ENCODE peak calls at places on chromosomes 1 and 21, in six cellular contexts. R is A549, F is HepG2, J is K562, V is NB4, Y is GM12878. P is an unnamed sample.

GRCh38 chr1:2547210-2548067 is 8.7 kb upstream of the TNFRSF14 start:
- DNase-seq in J (no peak), F (no peak), R (no peak), Y (no peak), V (peak; percentile 59), P (no peak)

GRCh38 chr21:38520511-38520910 is 22.2 kb upstream of the ERG start:
- DNase-seq in Y (no peak), R (no peak), F (no peak), V (peak; percentile 11), J (no peak), P (no peak)

GRCh38 chr1:234856719-234857310 is 246.8 kb upstream of the IRF2BP2 start:
- DNase-seq in R (no peak), V (no peak), Y (no peak), F (no peak), J (no peak), P (no peak)

GRCh38 chr1:84192681-84193080 is 48.6 kb downstream of the PRKACB start:
- DNase-seq in Y (no peak), V (no peak), J (no peak), F (no peak), R (no peak), P (no peak)

GRCh38 chr1:220045356-220046051 is 801 bp downstream of the EPRS1 start:
- DNase-seq in J (peak; percentile 81), F (peak; percentile 4), R (peak; percentile 27), Y (no peak), V (peak; percentile 55), P (peak; percentile 41)

GRCh38 chr1:116113615-116114014 is 2.4 kb downstream of the MAB21L3 start:
- DNase-seq in Y (no peak), V (no peak), R (no peak), J (no peak), F (no peak), P (no peak)

GRCh38 chr1:145846191-145846590 is 761 bp downstream of the NUDT17 start:
- DNase-seq in Y (no peak), V (peak; percentile 47), F (peak; percentile 23), R (peak; percentile 38), J (peak; percentile 67), P (peak; percentile 46)

GRCh38 chr1:197620660-197621273 is 154.5 kb downstream of the DENND1B start:
- DNase-seq in V (no peak), R (peak; percentile 42), Y (no peak), F (peak; percentile 86), J (no peak), P (no peak)

GRCh38 chr1:26723013-26723991 is 27.5 kb downstream of the ARID1A start:
- DNase-seq in V (peak; percentile 45), J (peak; percentile 99), Y (no peak), R (peak; percentile 26), F (peak; percentile 82), P (peak; percentile 99)

GRCh38 chr1:27940297-27940696 is 5.5 kb downstream of the SMPDL3B start:
- DNase-seq in R (peak; percentile 20), V (peak; percentile 78), F (peak; percentile 43), J (peak; percentile 74), Y (no peak), P (peak; percentile 44)

GRCh38 chr1:155186266-155186954 is 12.8 kb downstream of the TRIM46 start:
- DNase-seq in V (no peak), J (no peak), F (no peak), Y (no peak), R (no peak), P (no peak)

GRCh38 chr1:6554907-6555778 is at the start of gene TAS1R1:
- DNase-seq in V (no peak), R (no peak), F (no peak), Y (no peak), J (no peak), P (no peak)

GRCh38 chr1:8465692-8466091 is 147.8 kb downstream of the SLC45A1 start:
- DNase-seq in F (no peak), Y (no peak), V (no peak), R (no peak), J (no peak), P (no peak)

GRCh38 chr1:108049083-108049819 is 84.3 kb upstream of the VAV3 start:
- DNase-seq in V (peak; percentile 64), R (peak; percentile 9), J (peak; percentile 21), Y (no peak), F (no peak), P (no peak)

GRCh38 chr1:28114844-28115243 is 26.4 kb upstream of the EYA3 start:
- DNase-seq in F (no peak), J (no peak), V (no peak), R (no peak), Y (no peak), P (no peak)

GRCh38 chr1:116076831-116077230 is 34.4 kb upstream of the MAB21L3 start:
- DNase-seq in R (no peak), Y (no peak), J (no peak), V (no peak), F (no peak), P (no peak)

GRCh38 chr21:33751120-33751519 is 108.8 kb downstream of the ITSN1 start:
- DNase-seq in Y (no peak), F (no peak), R (no peak), J (peak; percentile 81), V (no peak), P (no peak)

GRCh38 chr1:20069932-20070331 is at the start of gene PLA2G5:
- DNase-seq in V (no peak), Y (no peak), F (no peak), R (no peak), J (no peak), P (no peak)

GRCh38 chr1:245915406-245915805 is 591.7 kb downstream of the SMYD3 start:
- DNase-seq in F (no peak), V (no peak), R (no peak), J (no peak), Y (no peak), P (no peak)

GRCh38 chr21:44517175-44517899 is 22.7 kb downstream of the KRTAP10-1 start:
- DNase-seq in F (peak; percentile 93), R (peak; percentile 93), V (peak; percentile 31), J (peak; percentile 89), Y (peak; percentile 13), P (no peak)

GRCh38 chr1:172670791-172671190 is 11.9 kb downstream of the FASLG start:
- DNase-seq in Y (no peak), F (no peak), R (no peak), J (no peak), V (no peak), P (no peak)

GRCh38 chr1:112533029-112533428 is 24.3 kb downstream of the WNT2B start:
- DNase-seq in Y (no peak), F (no peak), V (no peak), J (no peak), R (no peak), P (no peak)

GRCh38 chr1:52059326-52059725 is 3.2 kb downstream of the BTF3L4 start:
- DNase-seq in R (no peak), F (no peak), V (no peak), J (no peak), Y (no peak), P (no peak)

DNA sequence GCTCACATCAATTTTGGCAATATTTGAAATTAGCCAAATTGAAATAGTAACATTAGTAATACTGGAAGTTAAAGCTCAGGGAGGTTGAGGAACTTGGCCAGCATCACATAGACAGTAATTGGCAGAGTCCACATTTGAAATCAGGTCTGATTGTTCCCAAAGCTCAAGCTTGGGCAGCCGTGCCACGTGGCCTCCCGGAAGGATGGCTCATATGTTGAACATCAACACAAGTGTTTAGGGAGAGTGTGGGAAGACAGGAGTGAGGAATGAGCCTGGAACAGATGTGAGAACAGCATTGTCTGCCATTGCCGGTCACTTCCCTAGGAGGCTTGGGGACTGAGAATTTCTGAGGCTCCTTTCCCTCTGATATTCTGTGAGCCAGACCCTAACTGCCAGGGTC is 40.2 kb upstream of the RBM15 start:
- DNase-seq in J (no peak), V (no peak), Y (no peak), R (no peak), F (no peak), P (no peak)
- TF ChIP-seq MAX in J (no peak), V (no peak), Y (no peak), R (no peak), F (no peak), P (no peak)

DNA sequence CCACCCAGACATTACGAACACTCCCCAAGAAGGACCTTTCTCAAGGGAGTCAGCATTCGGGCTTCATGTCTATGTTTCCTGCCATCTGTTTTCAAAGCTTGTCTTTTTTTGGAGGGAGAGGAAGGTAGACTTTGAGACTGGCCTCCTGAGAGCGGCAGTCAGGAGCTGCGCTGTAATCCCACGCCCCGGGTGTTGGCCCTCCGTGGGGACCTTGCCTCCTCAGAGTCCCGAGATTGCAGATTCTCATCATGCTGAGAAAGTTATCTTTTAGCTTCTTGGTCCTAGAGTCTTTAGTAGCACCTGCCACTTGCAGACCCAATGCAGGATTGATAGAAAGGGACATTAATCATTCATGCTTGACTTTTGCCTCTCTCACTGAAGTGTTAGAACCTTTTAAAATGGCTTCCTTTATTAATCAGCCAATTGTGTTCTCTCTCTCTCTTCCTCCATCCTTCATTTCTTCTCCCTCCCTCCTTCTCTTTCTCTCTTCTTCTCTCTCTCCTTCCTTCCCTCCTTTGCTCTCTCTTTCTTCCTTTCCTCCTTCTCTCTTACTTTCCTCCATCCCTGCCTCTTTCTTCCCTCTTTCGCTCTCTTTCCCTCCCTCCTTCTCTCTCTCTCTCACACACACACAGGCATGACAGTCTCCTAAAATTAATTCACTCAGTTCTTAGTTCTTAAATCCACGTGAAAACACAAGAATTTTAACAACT is 25.2 kb upstream of the GNPAT start:
- DNase-seq in R (no peak), V (no peak), F (no peak), J (no peak), Y (no peak), P (no peak)
- TF ChIP-seq MYC in R (no peak), V (no peak), F (no peak), J (no peak), Y (no peak), P (no peak)

DNA sequence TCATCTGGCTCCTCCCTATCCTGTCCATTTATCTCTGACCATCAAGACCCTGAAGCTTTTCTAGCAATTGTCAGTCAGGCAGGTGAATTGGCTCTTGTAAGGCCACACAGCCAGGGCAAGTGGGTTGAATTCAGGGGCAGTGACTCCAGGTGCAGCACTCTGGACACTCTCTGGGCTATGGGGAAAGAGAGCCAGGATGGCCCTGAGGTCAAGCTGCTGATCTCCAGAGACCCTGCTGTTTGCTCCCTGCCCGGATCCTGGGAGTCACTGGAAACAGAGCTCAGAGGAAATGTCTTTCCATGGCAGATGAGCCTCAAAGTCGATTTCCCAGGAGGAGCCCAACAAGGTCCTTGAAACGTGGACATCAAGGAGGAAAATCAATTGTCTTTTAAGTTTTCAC is 184.4 kb downstream of the C1orf94 start:
- DNase-seq in J (no peak), Y (no peak), F (no peak), R (no peak), V (no peak), P (no peak)
- TF ChIP-seq MAX in J (no peak), Y (no peak), F (no peak), R (no peak), V (no peak), P (no peak)

GRCh38 chr1:3924871-3925655 is 25.0 kb upstream of the C1orf174 start:
- DNase-seq in J (no peak), Y (no peak), F (no peak), R (no peak), V (peak; percentile 35), P (no peak)

GRCh38 chr1:3923378-3924185 is 23.5 kb upstream of the C1orf174 start:
- DNase-seq in R (no peak), Y (no peak), F (no peak), J (no peak), V (no peak), P (no peak)

GRCh38 chr1:3925762-3926161 is 25.7 kb upstream of the C1orf174 start:
- DNase-seq in Y (no peak), J (no peak), R (no peak), V (no peak), F (no peak), P (no peak)

GRCh38 chr1:3922851-3923250 is 22.8 kb upstream of the C1orf174 start:
- DNase-seq in J (no peak), R (no peak), Y (no peak), F (no peak), V (no peak), P (no peak)

GRCh38 chr1:3924186-3924815 is 24.2 kb upstream of the C1orf174 start:
- DNase-seq in J (no peak), Y (no peak), R (no peak), F (no peak), V (no peak), P (no peak)
- TF ChIP-seq MYC in J (no peak), Y (no peak), R (no peak), F (no peak), V (no peak), P (no peak)